ENCODE peak calls at places on chromosomes 16 and 17, in four cellular contexts. One of them, this sample, is unnamed.

GRCh38 chr17:62101090-62101489 is 36.0 kb upstream of the MED13 start:
- DNase-seq in hypothalamus: no peak
- DNase-seq in activated naive CD4-positive, alpha-beta T cell: no peak
- DNase-seq in stomach: no peak
- DNase-seq in this sample: no peak

GRCh38 chr17:72602517-72603345 is 481.9 kb downstream of the SOX9 start:
- DNase-seq in activated naive CD4-positive, alpha-beta T cell: no peak
- DNase-seq in stomach: peak; percentile 47
- DNase-seq in hypothalamus: no peak
- DNase-seq in this sample: no peak

GRCh38 chr17:39365252-39365651 is 36.2 kb downstream of the FBXL20 start:
- DNase-seq in hypothalamus: no peak
- DNase-seq in stomach: no peak
- DNase-seq in activated naive CD4-positive, alpha-beta T cell: no peak
- DNase-seq in this sample: no peak

GRCh38 chr16:7270823-7271222 is 61.8 kb upstream of the RBFOX1 start:
- DNase-seq in stomach: no peak
- DNase-seq in hypothalamus: no peak
- DNase-seq in activated naive CD4-positive, alpha-beta T cell: no peak
- DNase-seq in this sample: no peak

GRCh38 chr17:13596241-13596941 is 5.3 kb downstream of the HS3ST3A1 start:
- DNase-seq in hypothalamus: no peak
- DNase-seq in activated naive CD4-positive, alpha-beta T cell: no peak
- DNase-seq in stomach: no peak
- DNase-seq in this sample: no peak

GRCh38 chr17:80377798-80378197 is 37.2 kb upstream of the ENDOV start:
- DNase-seq in activated naive CD4-positive, alpha-beta T cell: no peak
- DNase-seq in stomach: no peak
- DNase-seq in hypothalamus: no peak
- DNase-seq in this sample: no peak

GRCh38 chr17:9645858-9646555 is 690 bp downstream of the USP43 start:
- DNase-seq in stomach: peak; percentile 79
- DNase-seq in activated naive CD4-positive, alpha-beta T cell: no peak
- DNase-seq in hypothalamus: no peak
- DNase-seq in this sample: peak; percentile 10

GRCh38 chr16:70523621-70524405 is at the start of gene SF3B3:
- DNase-seq in activated naive CD4-positive, alpha-beta T cell: peak; percentile 76
- DNase-seq in stomach: peak; percentile 69
- DNase-seq in hypothalamus: peak; percentile 72
- DNase-seq in this sample: peak; percentile 89

GRCh38 chr16:24853830-24854229 is 8.1 kb downstream of the SLC5A11 start:
- DNase-seq in stomach: no peak
- DNase-seq in activated naive CD4-positive, alpha-beta T cell: no peak
- DNase-seq in hypothalamus: peak; percentile 85
- DNase-seq in this sample: no peak

GRCh38 chr16:56237451-56237930 is 46.2 kb downstream of the GNAO1 start:
- DNase-seq in hypothalamus: no peak
- DNase-seq in activated naive CD4-positive, alpha-beta T cell: no peak
- DNase-seq in stomach: no peak
- DNase-seq in this sample: no peak

GRCh38 chr16:1613240-1613639 is 1.1 kb downstream of the CRAMP1 start:
- DNase-seq in hypothalamus: no peak
- DNase-seq in activated naive CD4-positive, alpha-beta T cell: no peak
- DNase-seq in stomach: no peak
- DNase-seq in this sample: peak; percentile 52

GRCh38 chr16:78421244-78421661 is 321.8 kb downstream of the WWOX start:
- DNase-seq in hypothalamus: no peak
- DNase-seq in stomach: no peak
- DNase-seq in activated naive CD4-positive, alpha-beta T cell: no peak
- DNase-seq in this sample: no peak

GRCh38 chr16:84751241-84751640 is 51.4 kb downstream of the USP10 start:
- DNase-seq in stomach: no peak
- DNase-seq in activated naive CD4-positive, alpha-beta T cell: no peak
- DNase-seq in hypothalamus: no peak
- DNase-seq in this sample: no peak

GRCh38 chr17:72344613-72345012 is 223.8 kb downstream of the SOX9 start:
- DNase-seq in activated naive CD4-positive, alpha-beta T cell: no peak
- DNase-seq in hypothalamus: no peak
- DNase-seq in stomach: no peak
- DNase-seq in this sample: no peak

GRCh38 chr17:39327109-39327508 is 74.3 kb downstream of the FBXL20 start:
- DNase-seq in activated naive CD4-positive, alpha-beta T cell: no peak
- DNase-seq in stomach: no peak
- DNase-seq in hypothalamus: no peak
- DNase-seq in this sample: no peak

GRCh38 chr16:66551788-66552287 is 538 bp upstream of the CKLF start:
- DNase-seq in activated naive CD4-positive, alpha-beta T cell: no peak
- DNase-seq in hypothalamus: no peak
- DNase-seq in stomach: no peak
- DNase-seq in this sample: no peak

GRCh38 chr16:67608367-67608766 is 36.6 kb upstream of the CARMIL2 start:
- DNase-seq in stomach: no peak
- DNase-seq in hypothalamus: no peak
- DNase-seq in activated naive CD4-positive, alpha-beta T cell: no peak
- DNase-seq in this sample: no peak

GRCh38 chr17:47423406-47424295 is 99.9 kb downstream of the EFCAB13 start:
- DNase-seq in stomach: peak; percentile 71
- DNase-seq in activated naive CD4-positive, alpha-beta T cell: no peak
- DNase-seq in hypothalamus: no peak
- DNase-seq in this sample: no peak